ENCODE peak calls at places on chromosomes 4 and X, in ten cellular contexts. Z is ascending aorta, R is left lung, H is astrocyte, W is body of pancreas, M is small intestine, T is uterus, C is thyroid gland, J is SK-N-SH, S is DND-41. P is an unnamed sample. For H3K4me1, the result is how much of the 10 kb centered on the place peaks cover.

GRCh38 chrX:145002776-145003175 is 244.5 kb upstream of the SPANXN1 start:
- DNase-seq in J (no peak), M (no peak), W (no peak), R (no peak), H (peak), Z (no peak), S (no peak), T (no peak), C (no peak), P (no peak)

GRCh38 chr4:184310171-184310567 is 92.5 kb upstream of the ENPP6 start:
- DNase-seq in W (peak), C (peak), S (peak), M (peak), H (no peak), Z (no peak), R (peak), T (no peak), J (no peak), P (no peak)

GRCh38 chr4:125750827-125751466 is 436.2 kb downstream of the FAT4 start:
- DNase-seq in W (peak), J (peak), Z (no peak), H (peak), S (no peak), T (no peak), C (no peak), M (no peak), R (no peak), P (no peak)

GRCh38 chr4:184343400-184344177 is 125.9 kb upstream of the ENPP6 start:
- DNase-seq in M (peak), J (peak), S (peak), R (peak), H (peak), T (peak), W (peak), C (peak), Z (peak), P (peak)

GRCh38 chr4:152352645-152353116 is 183.2 kb downstream of the FBXW7 start:
- DNase-seq in J (peak), S (peak), T (peak), C (peak), M (peak), Z (no peak), R (peak), W (peak), H (peak), P (peak)

GRCh38 chr4:37922323-37922722 is 31.4 kb downstream of the TBC1D1 start:
- DNase-seq in M (no peak), H (peak), Z (no peak), C (no peak), S (no peak), W (no peak), R (no peak), J (no peak), T (no peak), P (no peak)

GRCh38 chrX:37872303-37872655 is 24.9 kb upstream of the DYNLT3 start:
- DNase-seq in Z (no peak), R (no peak), W (no peak), S (no peak), H (no peak), M (no peak), J (no peak), C (no peak), T (no peak), P (no peak)

GRCh38 chrX:19776753-19777152 is 110.6 kb downstream of the SH3KBP1 start:
- DNase-seq in H (no peak), Z (no peak), T (no peak), W (no peak), R (no peak), J (no peak), S (peak), C (no peak), M (peak), P (no peak)

GRCh38 chr4:21765810-21766407 is 182.7 kb downstream of the KCNIP4 start:
- DNase-seq in S (peak), R (no peak), M (peak), W (peak), J (peak), T (no peak), C (peak), H (no peak), Z (no peak), P (no peak)
- H3K27ac ChIP-seq in S (no peak), R (no peak), M (no peak), W (no peak), J (no peak), T (no peak), C (no peak), H (no peak), Z (no peak), P (no peak)

GRCh38 chrX:154378059-154378798 is 866 bp upstream of the EMD start:
- DNase-seq in C (peak), T (peak), M (no peak), W (peak), S (peak), R (peak), Z (no peak), J (peak), H (no peak), P (peak)

GRCh38 chrX:154379569-154379951 is 465 bp downstream of the EMD start:
- DNase-seq in S (peak), C (no peak), Z (no peak), H (no peak), W (no peak), J (no peak), R (no peak), M (no peak), T (no peak), P (no peak)

GRCh38 chrX:154380787-154381186 is 1.7 kb downstream of the EMD start:
- DNase-seq in Z (no peak), R (no peak), C (no peak), J (no peak), T (no peak), H (no peak), S (no peak), W (no peak), M (no peak), P (no peak)

GRCh38 chrX:154380153-154380552 is 1.1 kb downstream of the EMD start:
- DNase-seq in H (no peak), R (no peak), W (peak), J (no peak), Z (no peak), M (no peak), S (no peak), T (peak), C (peak), P (peak)

DNA sequence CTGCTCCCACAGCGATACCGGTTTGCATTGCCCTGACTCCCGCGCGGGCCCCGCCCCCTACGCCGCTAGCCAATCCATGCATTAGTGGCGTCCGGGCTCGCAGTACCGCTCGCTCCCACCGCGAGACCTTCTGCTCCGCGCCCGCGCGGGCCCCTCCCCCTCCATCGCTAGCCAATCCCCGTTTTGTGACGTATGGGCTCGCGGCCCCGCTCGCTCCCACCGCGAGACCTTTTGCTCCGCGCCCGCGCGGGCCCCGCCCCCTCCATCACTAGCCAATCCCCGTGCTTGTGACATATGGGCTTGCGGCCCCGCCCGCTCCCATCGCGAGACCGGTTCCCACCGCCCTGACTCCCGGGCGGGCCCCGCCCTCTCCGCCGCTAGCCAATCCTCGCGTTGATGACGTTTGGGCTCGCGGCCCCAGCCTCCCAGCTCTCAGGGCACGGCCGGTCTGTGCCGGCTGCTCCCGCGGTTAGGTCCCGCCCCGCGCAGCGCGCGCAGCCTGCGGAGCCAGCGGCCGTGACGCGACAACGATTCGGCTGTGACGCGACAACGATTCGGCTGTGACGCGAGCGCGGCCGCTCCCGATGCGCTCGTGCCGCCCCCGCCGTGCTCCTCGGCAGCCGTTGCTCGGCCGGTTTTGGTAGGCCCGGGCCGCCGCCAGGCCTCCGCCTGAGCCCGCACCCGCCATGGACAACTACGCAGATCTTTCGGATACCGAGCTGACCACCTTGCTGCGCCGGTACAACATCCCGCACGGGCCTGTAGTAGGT is at the start of gene EMD:
- DNase-seq in S (peak), T (peak), C (peak), J (peak), Z (peak), R (peak), H (peak), W (peak), M (peak), P (peak)
- H3K4me1 ChIP-seq in S (under half), T (under half), C (under half), J (under half), Z (under half), R (under half), H (under half), W (under half), M (under half), P (under half)

GRCh38 chrX:69138512-69138911 is 26.7 kb downstream of the PJA1 start:
- DNase-seq in T (no peak), R (no peak), M (no peak), S (no peak), Z (no peak), J (no peak), C (no peak), H (no peak), W (no peak), P (no peak)

GRCh38 chrX:69139516-69139915 is 25.7 kb downstream of the PJA1 start:
- DNase-seq in R (no peak), Z (no peak), M (no peak), C (no peak), H (peak), S (no peak), W (no peak), J (peak), T (no peak), P (no peak)

GRCh38 chrX:69137911-69138310 is 27.3 kb downstream of the PJA1 start:
- DNase-seq in R (no peak), T (no peak), J (no peak), W (no peak), H (no peak), Z (no peak), M (no peak), S (no peak), C (peak), P (no peak)

GRCh38 chrX:69136546-69137331 is 28.5 kb downstream of the PJA1 start:
- DNase-seq in M (no peak), S (no peak), Z (no peak), J (no peak), C (peak), W (no peak), H (no peak), R (no peak), T (peak), P (peak)

GRCh38 chrX:69137371-69137881 is 27.8 kb downstream of the PJA1 start:
- DNase-seq in R (no peak), Z (no peak), W (no peak), H (peak), S (no peak), C (peak), M (no peak), T (peak), J (no peak), P (peak)
- H3K4me3 ChIP-seq in R (no peak), Z (peak), W (no peak), H (no peak), S (no peak), C (no peak), M (no peak), T (peak), J (no peak), P (peak)

GRCh38 chr4:141391293-141391692 is 170.6 kb downstream of the ZNF330 start:
- DNase-seq in Z (no peak), T (no peak), S (no peak), J (no peak), W (no peak), C (no peak), R (no peak), H (peak), M (no peak), P (no peak)

GRCh38 chr4:141390527-141391046 is 169.9 kb downstream of the ZNF330 start:
- DNase-seq in R (no peak), T (no peak), S (no peak), C (no peak), M (no peak), H (no peak), W (no peak), Z (no peak), J (no peak), P (no peak)

GRCh38 chr4:141388483-141388882 is 167.8 kb downstream of the ZNF330 start:
- DNase-seq in C (no peak), R (no peak), W (no peak), M (no peak), S (no peak), J (no peak), Z (no peak), H (peak), T (no peak), P (no peak)

GRCh38 chr4:141389649-141390048 is 169.0 kb downstream of the ZNF330 start:
- DNase-seq in J (no peak), S (no peak), W (no peak), R (no peak), H (peak), C (no peak), T (no peak), M (no peak), Z (no peak), P (no peak)

DNA sequence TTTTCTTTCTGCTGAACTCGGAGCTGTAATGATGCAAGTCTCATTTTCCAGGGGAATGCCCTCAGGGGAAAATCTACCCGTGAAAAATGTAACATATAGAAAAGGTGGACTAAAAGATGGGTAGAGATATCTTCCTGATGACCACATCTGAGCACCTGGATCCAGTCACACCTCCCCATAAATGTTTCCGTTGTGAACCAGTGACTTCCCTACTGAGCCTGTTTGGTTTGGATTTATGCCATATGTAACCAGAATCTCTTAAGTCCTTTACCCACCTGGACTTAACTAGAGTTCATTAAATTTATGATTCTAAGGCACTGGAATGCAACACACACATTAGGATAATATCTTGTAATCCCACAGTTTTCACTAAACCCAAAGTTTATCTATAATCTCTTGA is 171.1 kb downstream of the ZNF330 start:
- DNase-seq in J (no peak), Z (no peak), T (no peak), H (peak), M (no peak), W (no peak), C (no peak), R (no peak), S (no peak), P (no peak)
- H3K27ac ChIP-seq in J (no peak), Z (no peak), T (no peak), H (no peak), M (no peak), W (no peak), C (no peak), R (no peak), S (no peak), P (no peak)

GRCh38 chrX:48490661-48491060 is 14.7 kb downstream of the FTSJ1 start:
- DNase-seq in H (no peak), S (no peak), T (no peak), Z (no peak), J (no peak), W (no peak), C (no peak), M (no peak), R (no peak), P (no peak)
- H3K4me1 ChIP-seq in H (under half), S (under half), T (under half), Z (under half), J (under half), W (under half), C (under half), M (under half), R (under half), P (under half)

GRCh38 chr4:1577818-1578217 is 106.3 kb downstream of the FAM53A start:
- DNase-seq in H (no peak), M (no peak), Z (no peak), C (no peak), R (no peak), J (no peak), S (no peak), T (no peak), W (no peak), P (peak)

GRCh38 chr4:1578301-1578781 is 105.8 kb downstream of the FAM53A start:
- DNase-seq in H (no peak), Z (no peak), S (no peak), T (no peak), J (no peak), C (peak), M (no peak), R (no peak), W (no peak), P (peak)

GRCh38 chr4:1576961-1577814 is 106.9 kb downstream of the FAM53A start:
- DNase-seq in S (no peak), H (no peak), J (no peak), W (no peak), R (no peak), M (no peak), C (no peak), Z (no peak), T (no peak), P (peak)

GRCh38 chr4:1579834-1580686 is 104.1 kb downstream of the FAM53A start:
- DNase-seq in W (peak), S (no peak), C (peak), J (peak), R (peak), M (peak), T (peak), Z (peak), H (peak), P (peak)

GRCh38 chr4:1578968-1579833 is 104.9 kb downstream of the FAM53A start:
- DNase-seq in W (peak), J (peak), T (peak), Z (peak), M (peak), S (no peak), H (peak), C (peak), R (peak), P (peak)
- H3K4me3 ChIP-seq in W (no peak), J (peak), T (peak), Z (peak), M (peak), S (no peak), H (peak), C (peak), R (peak), P (peak)

GRCh38 chr4:15805583-15806517 is 27.7 kb downstream of the CD38 start:
- DNase-seq in R (no peak), T (no peak), J (peak), Z (no peak), M (peak), C (peak), H (peak), S (no peak), W (peak), P (no peak)

GRCh38 chr4:15809058-15809457 is 30.9 kb downstream of the CD38 start:
- DNase-seq in Z (no peak), T (no peak), H (no peak), S (no peak), M (no peak), R (no peak), C (no peak), W (no peak), J (no peak), P (no peak)

GRCh38 chr4:15809473-15809872 is 31.3 kb downstream of the CD38 start:
- DNase-seq in H (no peak), W (no peak), T (no peak), S (no peak), M (no peak), R (no peak), J (no peak), Z (no peak), C (no peak), P (no peak)

DNA sequence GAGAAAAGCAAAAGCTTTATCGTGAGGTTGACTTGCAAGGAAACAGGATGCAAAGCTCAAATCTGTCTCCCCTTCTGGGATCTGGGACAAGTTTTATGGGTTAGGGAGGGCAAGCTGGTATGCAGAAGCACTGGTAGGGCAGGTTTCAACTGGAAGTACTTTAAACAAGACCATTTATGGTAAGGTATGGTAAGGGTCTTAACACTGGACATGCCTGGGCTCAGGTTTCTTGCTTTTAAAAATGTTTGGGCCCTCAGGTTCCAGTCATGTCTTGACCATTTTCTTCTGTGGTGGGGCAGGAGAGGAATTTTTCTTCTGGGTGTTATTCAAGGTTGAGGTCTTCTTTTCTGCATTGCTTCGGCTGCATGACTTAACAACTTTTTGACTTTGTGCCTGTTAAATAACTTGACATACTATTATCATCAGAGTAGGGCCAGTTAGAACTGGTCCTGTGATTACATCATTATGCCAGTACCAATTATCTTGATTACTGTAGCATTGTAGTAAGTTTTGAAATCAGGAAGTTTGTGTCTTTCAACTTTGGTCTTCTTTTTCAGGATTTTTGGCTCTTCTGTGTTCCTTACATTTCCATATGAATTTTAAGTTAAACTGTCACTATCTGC is 33.7 kb downstream of the CD38 start:
- DNase-seq in W (no peak), J (no peak), R (no peak), M (no peak), S (no peak), Z (no peak), H (no peak), T (no peak), C (no peak), P (no peak)
- H3K27ac ChIP-seq in W (no peak), J (no peak), R (no peak), M (no peak), S (no peak), Z (no peak), H (no peak), T (no peak), C (no peak), P (no peak)

GRCh38 chr4:86939123-86939522 is 4.3 kb downstream of the AFF1 start:
- DNase-seq in H (no peak), T (no peak), R (no peak), W (no peak), C (no peak), S (peak), Z (no peak), J (no peak), M (peak), P (no peak)

GRCh38 chr4:86940176-86940575 is 5.4 kb downstream of the AFF1 start:
- DNase-seq in M (no peak), Z (no peak), R (no peak), J (no peak), T (no peak), H (no peak), W (no peak), S (no peak), C (peak), P (no peak)

GRCh38 chr4:86940920-86941460 is 6.2 kb downstream of the AFF1 start:
- DNase-seq in H (no peak), R (no peak), W (no peak), C (no peak), Z (no peak), J (no peak), M (no peak), T (no peak), S (no peak), P (no peak)

GRCh38 chr4:86942185-86942666 is 7.4 kb downstream of the AFF1 start:
- DNase-seq in M (peak), Z (no peak), J (no peak), W (no peak), R (no peak), T (no peak), H (peak), S (no peak), C (no peak), P (no peak)

DNA sequence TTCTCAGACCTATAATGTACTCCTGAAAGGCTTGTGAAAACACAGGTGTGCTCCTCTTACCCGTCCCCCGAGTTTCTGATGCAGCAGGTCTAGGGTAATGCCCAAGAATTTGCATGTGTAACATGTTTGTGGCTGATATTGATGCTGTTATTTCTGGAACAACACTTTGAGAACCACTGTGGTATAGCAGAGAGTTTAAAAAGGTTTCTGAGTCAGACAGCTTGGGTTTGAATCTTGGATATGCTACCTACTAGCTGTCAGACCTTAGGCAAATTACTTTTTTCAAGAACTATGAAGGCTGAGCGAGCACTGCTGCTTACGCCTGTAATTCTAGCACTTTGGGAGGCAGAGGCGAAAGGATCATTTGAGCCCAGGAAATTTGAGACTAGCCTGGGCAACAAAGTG is 4.9 kb downstream of the AFF1 start:
- DNase-seq in J (no peak), Z (no peak), R (no peak), H (peak), C (no peak), S (no peak), W (no peak), M (no peak), T (no peak), P (no peak)
- H3K4me1 ChIP-seq in J (under half), Z (under half), R (under half), H (under half), C (under half), S (half or more), W (half or more), M (under half), T (under half), P (half or more)

GRCh38 chrX:39519566-39520301 is 578.0 kb downstream of the BCOR start:
- DNase-seq in C (no peak), J (no peak), S (no peak), R (no peak), H (no peak), Z (no peak), M (no peak), T (no peak), W (no peak), P (no peak)
- H3K4me3 ChIP-seq in C (no peak), J (no peak), S (no peak), R (no peak), H (no peak), Z (peak), M (no peak), T (no peak), W (no peak), P (no peak)

P was measured in sigmoid colon.